ENCODE peak calls at places on chromosomes 7 and 10, in seven cellular contexts. B, J, V, A, O, C and X are unnamed samples.

GRCh38 chr10:10644317-10645111 is 373.2 kb upstream of the CELF2 start:
- DNase-seq in B (peak; percentile 61), J (peak; percentile 56), V (no peak), A (no peak), O (no peak), C (no peak), X (no peak)

GRCh38 chr7:90119178-90119971 is 34.9 kb upstream of the STEAP1 start:
- DNase-seq in B (no peak), J (peak; percentile 2), V (no peak), A (peak; percentile 39), O (peak; percentile 61), C (peak; percentile 81), X (no peak)

GRCh38 chr10:71069909-71070666 is 142.3 kb upstream of the UNC5B start:
- DNase-seq in B (no peak), J (no peak), V (no peak), A (no peak), O (no peak), C (no peak), X (no peak)

GRCh38 chr10:5234106-5234877 is 37.7 kb downstream of the AKR1C4 start:
- DNase-seq in B (peak; percentile 72), J (no peak), V (no peak), A (peak; percentile 48), O (no peak), C (no peak), X (peak; percentile 50)

GRCh38 chr7:10910447-10910846 is 63.2 kb upstream of the PHF14 start:
- DNase-seq in B (no peak), J (no peak), V (no peak), A (no peak), O (no peak), C (no peak), X (no peak)

GRCh38 chr7:134018321-134018720 is 108.8 kb upstream of the LRGUK start:
- DNase-seq in B (no peak), J (no peak), V (no peak), A (no peak), O (no peak), C (no peak), X (no peak)

GRCh38 chr7:118974836-118975235 is 750.3 kb downstream of the ANKRD7 start:
- DNase-seq in B (no peak), J (no peak), V (no peak), A (no peak), O (no peak), C (no peak), X (no peak)

GRCh38 chr10:92714872-92715271 is 25.1 kb downstream of the HHEX start:
- DNase-seq in B (no peak), J (no peak), V (no peak), A (no peak), O (no peak), C (no peak), X (no peak)

GRCh38 chr7:147412782-147413186 is 1177.8 kb upstream of the C7orf33 start:
- DNase-seq in B (peak; percentile 93), J (peak; percentile 78), V (no peak), A (no peak), O (no peak), C (no peak), X (no peak)

GRCh38 chr10:72334832-72335393 is 19.8 kb downstream of the DNAJB12 start:
- DNase-seq in B (peak; percentile 86), J (peak; percentile 100), V (peak; percentile 91), A (peak; percentile 87), O (peak; percentile 80), C (peak; percentile 99), X (no peak)

GRCh38 chr7:76151932-76152331 is 49.8 kb upstream of the SRRM3 start:
- DNase-seq in B (no peak), J (no peak), V (no peak), A (no peak), O (no peak), C (no peak), X (no peak)

GRCh38 chr7:5183155-5183554 is 6.9 kb upstream of the WIPI2 start:
- DNase-seq in B (no peak), J (no peak), V (no peak), A (no peak), O (no peak), C (peak; percentile 43), X (peak; percentile 81)

GRCh38 chr7:31314781-31315180 is 25.7 kb downstream of the NEUROD6 start:
- DNase-seq in B (no peak), J (no peak), V (no peak), A (no peak), O (no peak), C (no peak), X (no peak)

GRCh38 chr7:27784399-27785053 is 44.6 kb downstream of the TAX1BP1 start:
- DNase-seq in B (peak; percentile 73), J (peak; percentile 69), V (peak; percentile 28), A (no peak), O (no peak), C (no peak), X (peak; percentile 52)

GRCh38 chr7:22420973-22421635 is 64.2 kb upstream of the RAPGEF5 start:
- DNase-seq in B (no peak), J (no peak), V (no peak), A (no peak), O (no peak), C (no peak), X (no peak)

GRCh38 chr10:28783089-28783488 is 105.8 kb downstream of the BAMBI start:
- DNase-seq in B (no peak), J (no peak), V (no peak), A (no peak), O (no peak), C (no peak), X (peak; percentile 52)

GRCh38 chr10:132434405-132435005 is 37.5 kb downstream of the PWWP2B start:
- DNase-seq in B (no peak), J (no peak), V (no peak), A (no peak), O (peak; percentile 72), C (peak; percentile 84), X (no peak)

GRCh38 chr7:27082171-27082570 is 13.6 kb downstream of the HOXA1 start:
- DNase-seq in B (no peak), J (no peak), V (no peak), A (no peak), O (no peak), C (no peak), X (no peak)

GRCh38 chr10:100978121-100978895 is 9.0 kb downstream of the MRPL43 start:
- DNase-seq in B (no peak), J (no peak), V (no peak), A (no peak), O (no peak), C (no peak), X (no peak)

GRCh38 chr7:71735961-71736556 is 604.1 kb downstream of the GALNT17 start:
- DNase-seq in B (peak; percentile 57), J (peak; percentile 62), V (peak; percentile 6), A (peak; percentile 47), O (no peak), C (no peak), X (peak; percentile 18)
- TF ChIP-seq CTCF in B (peak; percentile 93), J (peak; percentile 91), V (peak; percentile 91), A (peak; percentile 81), O (peak; percentile 91), C (peak; percentile 89), X (peak; percentile 96)

GRCh38 chr10:124392651-124393342 is 25.9 kb downstream of the OAT start:
- DNase-seq in B (no peak), J (no peak), V (no peak), A (no peak), O (no peak), C (no peak), X (no peak)
- H3K4me3 ChIP-seq in B (no peak overlapping the region), J (no peak overlapping the region), V (no peak overlapping the region), A (no peak overlapping the region), O (no peak overlapping the region), C (no peak overlapping the region), X (no peak overlapping the region)

GRCh38 chr7:45575501-45576248 is 1.5 kb downstream of the ADCY1 start:
- DNase-seq in B (no peak), J (no peak), V (no peak), A (peak; percentile 10), O (no peak), C (no peak), X (no peak)

GRCh38 chr7:45573199-45573598 is 969 bp upstream of the ADCY1 start:
- DNase-seq in B (no peak), J (no peak), V (no peak), A (no peak), O (no peak), C (no peak), X (no peak)

GRCh38 chr7:45576249-45576929 is 2.2 kb downstream of the ADCY1 start:
- DNase-seq in B (peak; percentile 2), J (no peak), V (no peak), A (peak; percentile 1), O (no peak), C (no peak), X (no peak)

GRCh38 chr7:45573636-45574470 is at the start of gene ADCY1:
- DNase-seq in B (no peak), J (no peak), V (peak; percentile 28), A (no peak), O (peak; percentile 38), C (no peak), X (no peak)

DNA sequence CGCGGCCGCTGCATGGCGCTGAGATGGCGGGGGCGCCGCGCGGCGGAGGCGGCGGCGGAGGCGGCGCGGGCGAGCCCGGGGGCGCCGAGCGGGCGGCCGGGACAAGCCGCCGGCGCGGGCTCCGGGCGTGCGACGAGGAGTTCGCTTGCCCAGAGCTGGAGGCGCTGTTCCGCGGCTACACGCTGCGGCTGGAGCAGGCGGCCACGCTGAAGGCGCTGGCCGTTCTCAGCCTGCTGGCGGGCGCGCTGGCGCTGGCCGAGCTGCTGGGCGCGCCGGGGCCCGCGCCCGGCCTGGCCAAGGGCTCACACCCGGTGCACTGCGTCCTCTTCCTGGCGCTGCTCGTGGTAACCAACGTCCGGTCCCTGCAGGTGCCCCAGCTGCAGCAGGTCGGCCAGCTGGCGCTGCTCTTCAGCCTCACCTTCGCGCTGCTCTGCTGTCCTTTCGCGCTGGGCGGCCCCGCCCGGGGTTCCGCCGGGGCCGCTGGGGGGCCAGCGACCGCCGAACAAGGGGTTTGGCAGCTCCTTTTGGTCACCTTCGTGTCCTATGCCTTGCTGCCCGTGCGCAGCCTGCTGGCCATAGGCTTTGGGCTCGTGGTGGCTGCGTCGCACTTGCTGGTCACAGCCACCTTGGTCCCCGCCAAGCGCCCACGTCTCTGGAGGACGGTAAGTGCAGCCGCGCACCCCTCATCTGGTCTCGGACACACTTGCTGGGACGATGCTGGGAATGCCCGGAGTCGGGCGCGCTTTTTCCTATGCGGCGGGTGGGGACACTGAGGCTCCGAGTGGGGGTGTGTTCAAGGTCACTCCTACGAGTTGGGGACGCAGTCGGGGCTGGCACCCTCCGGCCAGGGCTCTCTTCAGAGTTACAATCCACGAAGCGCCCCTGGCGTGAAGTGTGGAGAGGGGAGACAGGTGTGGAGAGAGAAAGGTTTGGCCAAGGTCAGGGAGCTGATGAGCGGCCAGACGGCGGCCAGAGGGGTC is 643 bp downstream of the ADCY1 start:
- DNase-seq in B (peak; percentile 19), J (peak; percentile 45), V (peak; percentile 48), A (peak; percentile 27), O (peak; percentile 35), C (peak; percentile 83), X (peak; percentile 19)
- TF ChIP-seq CTCF in B (peak; percentile 37), J (peak; percentile 33), V (peak; percentile 8), A (no peak), O (peak; percentile 27), C (no peak), X (peak; percentile 51)

DNA sequence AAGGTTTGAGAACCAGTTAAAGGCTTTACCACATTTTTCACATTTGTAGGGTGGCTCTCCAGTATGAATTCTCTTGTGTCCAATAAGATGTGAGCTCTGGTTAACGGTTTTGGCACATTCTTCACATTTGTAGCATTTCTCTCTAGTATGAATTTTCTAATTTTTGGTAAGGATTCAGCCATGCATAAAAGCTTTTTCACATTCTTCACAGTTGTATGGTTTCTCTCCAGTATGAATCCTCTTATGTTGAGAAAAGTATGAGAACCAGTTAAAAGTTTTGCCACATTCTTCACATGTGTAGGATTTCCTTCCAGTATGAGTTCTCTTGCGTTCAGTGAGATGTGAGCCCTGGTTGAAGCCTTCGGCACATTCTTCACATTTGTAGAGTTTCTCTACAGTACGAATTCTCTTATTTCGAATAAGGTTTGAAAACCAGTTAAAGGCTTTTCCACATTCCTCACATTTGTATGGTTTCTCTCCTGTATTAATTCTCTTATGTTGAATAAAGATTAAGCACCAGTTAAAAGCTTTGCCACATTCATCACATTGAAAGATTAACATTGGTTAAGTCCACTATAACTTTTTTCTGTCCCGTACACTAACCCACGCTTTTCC is 33.2 kb upstream of the ZNF479 start:
- DNase-seq in B (no peak), J (no peak), V (no peak), A (no peak), O (no peak), C (no peak), X (no peak)
- H3K4me3 ChIP-seq in B (no peak overlapping the region), J (no peak overlapping the region), V (no peak overlapping the region), A (no peak overlapping the region), O (no peak overlapping the region), C (no peak overlapping the region), X (no peak overlapping the region)